ENCODE peak calls at places on chromosomes 6 and 20, in six cellular contexts. C, O, Q, R, T and M are unnamed samples.
A peak's percentile ranks its signal among the peaks of the same experiment; 100 is the strongest.

GRCh38 chr6:15400572-15401004 is 154.7 kb downstream of the JARID2 start:
- DNase-seq in Q (peak; percentile 47), R (no peak), T (no peak), O (peak; percentile 69), C (peak; percentile 64), M (peak; percentile 51)

GRCh38 chr6:1665214-1665613 is 55.5 kb downstream of the FOXC1 start:
- DNase-seq in C (no peak), Q (no peak), T (no peak), R (no peak), O (no peak), M (no peak)

GRCh38 chr6:11423072-11423471 is 114.5 kb upstream of the TMEM170B start:
- DNase-seq in C (no peak), R (no peak), Q (no peak), O (no peak), T (no peak), M (no peak)

GRCh38 chr20:7415427-7415826 is 524.8 kb downstream of the HAO1 start:
- DNase-seq in O (no peak), R (no peak), T (no peak), Q (no peak), C (no peak), M (no peak)

GRCh38 chr6:104642871-104643270 is 216.8 kb downstream of the HACE1 start:
- DNase-seq in C (no peak), O (no peak), R (no peak), Q (no peak), T (no peak), M (peak; percentile 31)

GRCh38 chr6:136426627-136427377 is 123.4 kb downstream of the MAP7 start:
- DNase-seq in O (peak; percentile 42), R (no peak), Q (no peak), T (no peak), C (no peak), M (no peak)

GRCh38 chr6:148140772-148141557 is 201.7 kb upstream of the SASH1 start:
- DNase-seq in O (no peak), R (no peak), Q (no peak), C (no peak), T (no peak), M (peak; percentile 44)

GRCh38 chr6:45822269-45822812 is 193.3 kb downstream of the CLIC5 start:
- DNase-seq in C (no peak), T (no peak), Q (no peak), O (no peak), R (no peak), M (no peak)

GRCh38 chr20:7696311-7696710 is 243.9 kb downstream of the HAO1 start:
- DNase-seq in R (no peak), Q (no peak), T (no peak), C (no peak), O (no peak), M (peak; percentile 9)

GRCh38 chr6:2976571-2977085 is 5.3 kb upstream of the SERPINB6 start:
- DNase-seq in Q (no peak), T (no peak), R (no peak), O (no peak), C (no peak), M (peak; percentile 71)

GRCh38 chr6:32622545-32623401 is 14.4 kb upstream of the HLA-DQA1 start:
- DNase-seq in C (peak; percentile 60), Q (no peak), R (no peak), O (no peak), T (no peak), M (no peak)

GRCh38 chr6:115666997-115667396 is 393.7 kb downstream of the FRK start:
- DNase-seq in T (no peak), R (no peak), O (no peak), C (no peak), Q (no peak), M (no peak)

GRCh38 chr6:168042426-168043192 is 36.4 kb downstream of the FRMD1 start:
- DNase-seq in Q (no peak), R (no peak), O (no peak), T (no peak), C (no peak), M (no peak)

GRCh38 chr6:138662474-138662873 is 111.1 kb upstream of the CCDC28A start:
- DNase-seq in Q (no peak), C (no peak), R (no peak), O (no peak), T (no peak), M (no peak)

GRCh38 chr6:112086744-112087135 is 542 bp downstream of the TUBE1 start:
- DNase-seq in Q (no peak), C (peak; percentile 56), O (peak; percentile 48), T (no peak), R (no peak), M (peak; percentile 74)

GRCh38 chr6:41430875-41431274 is 95.5 kb downstream of the NCR2 start:
- DNase-seq in O (no peak), Q (no peak), T (no peak), C (no peak), R (no peak), M (no peak)

GRCh38 chr20:35344354-35344837 is 52.2 kb upstream of the FAM83C start:
- DNase-seq in T (peak; percentile 57), O (peak; percentile 57), Q (peak; percentile 65), R (peak; percentile 56), C (no peak), M (peak; percentile 88)

GRCh38 chr6:117346142-117346930 is 79.4 kb downstream of the ROS1 start:
- DNase-seq in O (no peak), Q (no peak), C (peak; percentile 64), R (no peak), T (no peak), M (peak; percentile 32)

GRCh38 chr6:114648847-114649246 is 306.0 kb upstream of the HS3ST5 start:
- DNase-seq in Q (no peak), T (no peak), O (no peak), R (no peak), C (no peak), M (no peak)

GRCh38 chr20:38498909-38499308 is 26.3 kb downstream of the RALGAPB start:
- DNase-seq in T (no peak), C (no peak), R (no peak), Q (no peak), O (no peak), M (no peak)

GRCh38 chr6:40326689-40327404 is 260.3 kb downstream of the LRFN2 start:
- DNase-seq in R (no peak), Q (no peak), O (no peak), T (no peak), C (no peak), M (no peak)

GRCh38 chr20:11170565-11170964 is 496.8 kb upstream of the JAG1 start:
- DNase-seq in O (no peak), R (no peak), T (no peak), Q (no peak), C (peak; percentile 34), M (no peak)

GRCh38 chr6:38133932-38134703 is 314.6 kb downstream of the ZFAND3 start:
- DNase-seq in R (no peak), C (no peak), O (no peak), T (no peak), Q (no peak), M (no peak)

DNA sequence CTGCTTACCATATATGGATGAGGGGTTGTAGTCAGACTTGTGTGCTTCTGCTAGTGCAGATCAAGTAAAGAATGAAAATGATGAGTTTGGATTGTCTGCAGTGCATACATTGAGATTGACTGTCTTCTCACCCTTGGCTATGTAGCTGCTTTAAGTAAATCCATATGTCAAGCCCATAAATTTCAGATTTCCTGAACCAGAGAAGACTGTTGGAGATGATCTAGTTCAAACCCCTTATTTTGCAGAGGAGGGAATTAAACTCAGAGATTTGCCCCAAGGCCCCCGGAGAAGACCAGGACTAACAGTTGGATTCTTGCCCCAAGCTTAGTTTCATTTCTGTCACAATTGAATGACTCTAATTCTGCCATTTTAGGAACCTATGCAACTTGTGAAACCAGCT is 67.2 kb downstream of the PKIB start:
- DNase-seq in C (no peak), R (no peak), T (no peak), Q (no peak), O (no peak), M (no peak)
- H3K4me1 ChIP-seq in C (peaks cover 5% of the 10 kb centered on the region), R (no peaks in the 10 kb centered on the region), T (no peaks in the 10 kb centered on the region), Q (peaks cover 3% of the 10 kb centered on the region), O (no peaks in the 10 kb centered on the region), M (no peaks in the 10 kb centered on the region)

GRCh38 chr6:31546339-31546961 is at the start of gene ATP6V1G2:
- DNase-seq in C (peak; percentile 98), T (peak; percentile 91), R (peak; percentile 89), Q (peak; percentile 94), O (peak; percentile 86), M (peak; percentile 89)
- TF ChIP-seq POLR2AphosphoS5 in C (peak; percentile 40), T (peak; percentile 59), R (peak; percentile 65), Q (no peak), O (no peak), M (no peak)

DNA sequence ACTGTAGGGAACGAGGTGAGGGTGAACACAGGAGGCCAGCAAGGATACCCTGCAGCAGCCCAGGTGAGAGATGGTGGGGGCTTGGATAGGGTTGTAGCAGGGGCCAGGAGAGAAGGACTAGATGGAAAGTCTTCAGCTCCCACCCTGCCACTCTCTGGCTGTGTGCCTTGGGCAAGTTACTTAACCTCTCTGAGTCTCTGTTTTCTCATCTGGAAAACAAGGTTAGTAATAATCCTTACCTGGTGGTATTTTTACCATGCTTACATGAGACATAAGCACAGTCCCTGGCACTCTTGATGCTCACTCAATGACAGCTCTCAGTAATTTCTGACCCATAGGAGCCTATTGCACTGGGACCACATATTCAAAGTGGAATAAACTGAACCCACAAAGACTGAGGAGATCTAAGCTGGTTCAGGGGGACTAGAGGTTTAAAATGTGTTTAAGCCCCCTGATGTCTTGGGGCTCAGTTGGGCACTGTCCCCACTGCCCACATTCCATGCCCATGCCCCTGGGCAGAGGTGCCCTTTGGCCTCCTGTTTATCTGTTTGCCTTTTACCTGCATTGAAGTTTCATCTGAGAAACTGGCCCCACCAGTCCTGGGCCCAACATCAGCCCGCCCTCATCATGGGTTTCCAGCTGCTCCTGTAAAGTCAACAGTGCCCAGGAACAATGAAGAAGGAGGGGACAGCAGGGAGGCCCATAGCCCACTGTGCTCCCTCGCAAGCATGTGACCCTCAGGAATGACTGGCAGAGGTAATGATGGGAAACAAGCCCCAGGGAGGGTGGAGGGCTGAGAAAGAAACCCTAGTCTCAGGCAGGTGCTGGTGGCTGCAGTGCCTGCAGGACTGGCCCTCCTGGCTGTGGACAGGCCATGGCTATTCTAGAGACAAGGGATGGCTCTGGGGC is 104.0 kb downstream of the VEGFA start:
- DNase-seq in T (no peak), R (peak; percentile 79), O (no peak), C (no peak), Q (peak; percentile 49), M (no peak)
- H3K4me1 ChIP-seq in T (no peaks in the 10 kb centered on the region), R (peaks cover 25% of the 10 kb centered on the region), O (peaks cover 50% of the 10 kb centered on the region), C (no peaks in the 10 kb centered on the region), Q (peaks cover 7% of the 10 kb centered on the region), M (no peaks in the 10 kb centered on the region)

DNA sequence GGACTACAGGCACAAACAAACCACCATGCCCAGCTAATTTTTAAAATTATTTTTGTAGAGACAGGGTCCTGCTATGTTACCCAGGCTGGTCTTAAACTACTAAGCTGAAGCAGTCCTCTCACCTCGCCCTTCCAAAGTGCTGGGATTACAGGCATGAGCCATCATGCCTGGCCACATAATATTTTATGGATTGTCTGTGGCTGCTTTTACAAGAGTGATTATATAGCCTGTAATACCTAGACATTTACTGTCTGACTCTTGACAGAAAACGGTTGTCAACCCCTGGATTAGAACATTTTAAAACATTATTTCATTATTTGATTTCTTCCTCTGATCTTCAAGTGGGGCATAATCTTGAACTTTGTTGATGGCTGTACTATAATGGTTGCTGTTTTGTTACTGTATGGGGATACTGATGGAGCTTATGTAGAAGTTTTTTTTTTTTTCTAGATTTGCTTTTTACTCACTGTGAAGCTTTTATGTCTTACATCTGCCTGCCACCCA is 14.3 kb downstream of the PARD6B start:
- DNase-seq in O (no peak), C (no peak), T (no peak), R (no peak), Q (peak; percentile 35), M (no peak)
- TF ChIP-seq POLR2AphosphoS5 in O (no peak), C (no peak), T (no peak), R (no peak), Q (no peak), M (no peak)

GRCh38 chr6:106085984-106086832 is at the start of gene PRDM1:
- DNase-seq in R (peak; percentile 92), Q (peak; percentile 95), C (peak; percentile 89), T (peak; percentile 66), O (peak; percentile 74), M (peak; percentile 38)
- H3K4me1 ChIP-seq in R (peaks cover 9% of the 10 kb centered on the region), Q (peaks cover 31% of the 10 kb centered on the region), C (peaks cover 25% of the 10 kb centered on the region), T (no peaks in the 10 kb centered on the region), O (peaks cover 13% of the 10 kb centered on the region), M (peaks cover 19% of the 10 kb centered on the region)